ENCODE peak calls at places on chromosomes 6 and 20, in nine cellular contexts. S, Q, C, O, L, F, K, I and N are unnamed samples.

GRCh38 chr6:99334526-99335127 is 14.8 kb downstream of the FAXC start:
- DNase-seq in S (no peak), Q (peak), C (no peak), O (no peak), L (peak), F (no peak), K (peak), I (no peak), N (peak)

GRCh38 chr6:132687306-132687705 is 26.5 kb downstream of the VNN1 start:
- DNase-seq in S (no peak), Q (no peak), C (no peak), O (no peak), L (peak), F (no peak), K (no peak), I (no peak), N (no peak)

GRCh38 chr20:57048027-57048869 is 218.2 kb downstream of the BMP7 start:
- DNase-seq in S (no peak), Q (peak), C (no peak), O (no peak), L (peak), F (no peak), K (peak), I (peak), N (peak)

GRCh38 chr20:22523499-22524392 is 60.6 kb downstream of the FOXA2 start:
- DNase-seq in S (no peak), Q (peak), C (no peak), O (no peak), L (peak), F (no peak), K (no peak), I (no peak), N (no peak)

GRCh38 chr20:57659131-57659788 is 39.0 kb upstream of the ZBP1 start:
- DNase-seq in S (no peak), Q (no peak), C (no peak), O (peak), L (no peak), F (no peak), K (peak), I (peak), N (no peak)

GRCh38 chr6:73349311-73349710 is 4.8 kb downstream of the DPPA5 start:
- DNase-seq in S (no peak), Q (no peak), C (no peak), O (no peak), L (no peak), F (no peak), K (peak), I (no peak), N (no peak)

GRCh38 chr20:21184810-21185209 is 58.9 kb downstream of the KIZ start:
- DNase-seq in S (no peak), Q (no peak), C (no peak), O (no peak), L (no peak), F (no peak), K (no peak), I (no peak), N (no peak)

GRCh38 chr20:64077094-64077493 is 2.2 kb downstream of the RGS19 start:
- DNase-seq in S (no peak), Q (no peak), C (no peak), O (peak), L (no peak), F (peak), K (no peak), I (no peak), N (peak)

GRCh38 chr20:36835025-36835424 is 40.9 kb upstream of the TLDC2 start:
- DNase-seq in S (no peak), Q (no peak), C (no peak), O (no peak), L (no peak), F (no peak), K (no peak), I (no peak), N (no peak)

GRCh38 chr6:1176595-1176994 is 135.3 kb upstream of the FOXQ1 start:
- DNase-seq in S (no peak), Q (no peak), C (no peak), O (no peak), L (no peak), F (no peak), K (no peak), I (no peak), N (no peak)

GRCh38 chr20:38751360-38751976 is 3.2 kb downstream of the ACTR5 start:
- DNase-seq in S (no peak), Q (peak), C (no peak), O (no peak), L (peak), F (no peak), K (no peak), I (no peak), N (peak)

GRCh38 chr6:159968295-159969203 is at the start of gene IGF2R:
- DNase-seq in S (peak), Q (peak), C (no peak), O (peak), L (peak), F (peak), K (peak), I (peak), N (peak)

GRCh38 chr20:1663917-1664316 is 6.3 kb upstream of the SIRPG start:
- DNase-seq in S (no peak), Q (no peak), C (no peak), O (no peak), L (no peak), F (no peak), K (no peak), I (no peak), N (no peak)

GRCh38 chr6:108771421-108771820 is 76.8 kb upstream of the ARMC2 start:
- DNase-seq in S (no peak), Q (no peak), C (peak), O (no peak), L (no peak), F (no peak), K (no peak), I (no peak), N (no peak)

GRCh38 chr6:21438237-21438985 is 155.1 kb upstream of the SOX4 start:
- DNase-seq in S (no peak), Q (no peak), C (no peak), O (peak), L (no peak), F (peak), K (no peak), I (no peak), N (peak)

GRCh38 chr20:33788351-33789049 is 22.6 kb upstream of the CHMP4B start:
- DNase-seq in S (no peak), Q (no peak), C (no peak), O (no peak), L (no peak), F (no peak), K (no peak), I (no peak), N (no peak)

GRCh38 chr6:25112207-25112874 is 166.8 kb upstream of the CARMIL1 start:
- DNase-seq in S (no peak), Q (no peak), C (no peak), O (no peak), L (no peak), F (no peak), K (no peak), I (no peak), N (no peak)

GRCh38 chr6:107488875-107489635 is 862 bp upstream of the SOBP start:
- DNase-seq in S (no peak), Q (peak), C (no peak), O (peak), L (peak), F (peak), K (peak), I (peak), N (peak)

GRCh38 chr6:23031986-23032385 is 462.6 kb downstream of the HDGFL1 start:
- DNase-seq in S (no peak), Q (no peak), C (no peak), O (no peak), L (no peak), F (no peak), K (no peak), I (no peak), N (no peak)

GRCh38 chr6:37819802-37820712 is 530 bp downstream of the ZFAND3 start:
- DNase-seq in S (no peak), Q (peak), C (no peak), O (peak), L (peak), F (peak), K (peak), I (peak), N (no peak)

GRCh38 chr6:110528051-110528929 is 51.9 kb upstream of the SLC22A16 start:
- DNase-seq in S (no peak), Q (peak), C (peak), O (no peak), L (peak), F (peak), K (peak), I (peak), N (peak)

GRCh38 chr6:3001773-3002293 is 2.1 kb downstream of the NQO2 start:
- DNase-seq in S (no peak), Q (peak), C (peak), O (no peak), L (peak), F (no peak), K (peak), I (no peak), N (peak)

GRCh38 chr20:57346477-57346876 is 4.6 kb upstream of the RAE1 start:
- DNase-seq in S (no peak), Q (peak), C (peak), O (peak), L (peak), F (peak), K (peak), I (peak), N (peak)

GRCh38 chr20:23350855-23351838 is 556 bp downstream of the NXT1 start:
- DNase-seq in S (peak), Q (peak), C (no peak), O (peak), L (peak), F (peak), K (peak), I (peak), N (peak)

GRCh38 chr20:62052842-62053464 is 12.7 kb downstream of the TAF4 start:
- DNase-seq in S (no peak), Q (no peak), C (no peak), O (peak), L (no peak), F (no peak), K (no peak), I (no peak), N (no peak)

GRCh38 chr20:7908905-7909304 is 31.4 kb downstream of the HAO1 start:
- DNase-seq in S (no peak), Q (no peak), C (no peak), O (no peak), L (no peak), F (no peak), K (no peak), I (no peak), N (no peak)

GRCh38 chr20:64266988-64267387 is 11.4 kb downstream of the PCMTD2 start:
- DNase-seq in S (no peak), Q (no peak), C (no peak), O (no peak), L (no peak), F (no peak), K (no peak), I (no peak), N (no peak)

GRCh38 chr20:25464501-25465204 is 57.2 kb downstream of the GINS1 start:
- DNase-seq in S (no peak), Q (no peak), C (no peak), O (no peak), L (no peak), F (no peak), K (no peak), I (no peak), N (no peak)